ENCODE peak calls at places on chromosomes 2 and 18, in eight cellular contexts. Y is prostate gland; B is RWPE1; V is NCI-H748 treated with DMSO at 0.1 percent for 48 hours; K is stimulated activated CD4-positive, alpha-beta T cell treated with anti-CD3 and anti-CD28 coated beads, TNF-alpha, amount 100 ng/mL, for 1 hour; M is lower lobe of right lung; A is GM23248; H is nephron progenitor cell. S is an unnamed sample.

GRCh38 chr2:1911811-1912210 is 167.5 kb upstream of the PXDN start:
- DNase-seq in Y (no peak), B (no peak), V (no peak), K (no peak), M (no peak), A (no peak), H (no peak), S (no peak)

GRCh38 chr2:162403884-162404283 is 60.0 kb downstream of the GCA start:
- DNase-seq in Y (peak), B (peak), V (no peak), K (no peak), M (no peak), A (peak), H (no peak), S (no peak)

GRCh38 chr18:48539406-48540328 is 836 bp downstream of the CTIF start:
- DNase-seq in Y (no peak), B (peak), V (peak), K (no peak), M (peak), A (peak), H (peak), S (peak)

GRCh38 chr2:224682121-224682520 is 34.0 kb downstream of the CCDC195 start:
- DNase-seq in Y (no peak), B (no peak), V (no peak), K (no peak), M (no peak), A (no peak), H (no peak), S (no peak)

GRCh38 chr18:57518533-57518932 is 68.0 kb downstream of the FECH start:
- DNase-seq in Y (no peak), B (no peak), V (no peak), K (no peak), M (no peak), A (no peak), H (no peak), S (no peak)

GRCh38 chr2:10028988-10029874 is 14.1 kb upstream of the KLF11 start:
- DNase-seq in Y (no peak), B (no peak), V (no peak), K (no peak), M (peak), A (peak), H (peak), S (peak)

GRCh38 chr2:196263181-196263747 is 91.9 kb upstream of the STK17B start:
- DNase-seq in Y (no peak), B (no peak), V (no peak), K (no peak), M (no peak), A (no peak), H (no peak), S (peak)

GRCh38 chr18:48943333-48943732 is 7.4 kb downstream of the SMAD7 start:
- DNase-seq in Y (no peak), B (no peak), V (no peak), K (no peak), M (no peak), A (peak), H (no peak), S (no peak)

GRCh38 chr2:215831296-215831913 is 181.9 kb downstream of the MREG start:
- DNase-seq in Y (no peak), B (no peak), V (no peak), K (no peak), M (peak), A (peak), H (no peak), S (peak)

GRCh38 chr2:191565647-191566198 is 112.2 kb upstream of the NABP1 start:
- DNase-seq in Y (no peak), B (no peak), V (no peak), K (no peak), M (no peak), A (no peak), H (no peak), S (peak)

GRCh38 chr2:241558532-241559488 is at the start of gene BOK:
- DNase-seq in Y (peak), B (peak), V (peak), K (no peak), M (peak), A (peak), H (peak), S (peak)

GRCh38 chr2:20469595-20469994 is 22.7 kb downstream of the RHOB start:
- DNase-seq in Y (no peak), B (no peak), V (no peak), K (no peak), M (no peak), A (no peak), H (no peak), S (no peak)

GRCh38 chr18:56185126-56185525 is 453.3 kb downstream of the TXNL1 start:
- DNase-seq in Y (no peak), B (no peak), V (no peak), K (no peak), M (no peak), A (no peak), H (no peak), S (no peak)

GRCh38 chr2:128286905-128287779 is 31.5 kb downstream of the HS6ST1 start:
- DNase-seq in Y (no peak), B (no peak), V (no peak), K (no peak), M (no peak), A (no peak), H (no peak), S (no peak)

GRCh38 chr18:24942144-24942543 is 409.8 kb downstream of the ZNF521 start:
- DNase-seq in Y (no peak), B (no peak), V (peak), K (no peak), M (no peak), A (no peak), H (no peak), S (no peak)

S was measured in erythroblast.